ENCODE peak calls at places on chromosomes 13 and 19, in nine cellular contexts. S is heart left ventricle, V is stomach, X is A549, K is SK-N-SH, R is GM23338, E is mucosa of descending colon, J is upper lobe of left lung, L is aorta. N is an unnamed sample. For H3K4me1, the result is how much of the 10 kb centered on the place peaks cover.

GRCh38 chr13:84126671-84127171 is 244.4 kb upstream of the SLITRK1 start:
- DNase-seq in S (no peak), V (no peak), X (no peak), K (no peak), R (no peak), E (no peak), J (no peak), L (no peak), N (peak)

GRCh38 chr19:13015361-13016231 is 20.3 kb downstream of the NFIX start:
- DNase-seq in S (no peak), V (no peak), X (no peak), K (no peak), R (peak), E (no peak), J (no peak), L (no peak), N (no peak)

GRCh38 chr13:100789968-100790367 is 115.4 kb upstream of the TMTC4 start:
- DNase-seq in S (no peak), V (no peak), X (no peak), K (no peak), R (no peak), E (no peak), J (no peak), L (no peak), N (no peak)

GRCh38 chr19:13727798-13728197 is 36.5 kb upstream of the MRI1 start:
- DNase-seq in S (peak), V (no peak), X (no peak), K (no peak), R (no peak), E (no peak), J (no peak), L (no peak), N (no peak)

GRCh38 chr19:7109678-7110289 is 40.3 kb downstream of the ZNF557 start:
- DNase-seq in S (no peak), V (no peak), X (no peak), K (no peak), R (peak), E (no peak), J (no peak), L (no peak), N (no peak)

GRCh38 chr13:24680258-24680920 is at the start of gene ATP12A:
- DNase-seq in S (no peak), V (peak), X (no peak), K (peak), R (peak), E (no peak), J (peak), L (no peak), N (no peak)

GRCh38 chr19:6248856-6249255 is 30.9 kb downstream of the MLLT1 start:
- DNase-seq in S (no peak), V (no peak), X (no peak), K (no peak), R (no peak), E (no peak), J (no peak), L (no peak), N (no peak)

GRCh38 chr13:62357887-62358645 is 942.4 kb upstream of the PCDH20 start:
- DNase-seq in S (no peak), V (no peak), X (peak), K (no peak), R (peak), E (no peak), J (no peak), L (no peak), N (no peak)

GRCh38 chr13:46104868-46105267 is at the start of gene CPB2:
- DNase-seq in S (no peak), V (no peak), X (no peak), K (no peak), R (no peak), E (no peak), J (no peak), L (no peak), N (no peak)

GRCh38 chr13:51797664-51798488 is 6.1 kb downstream of the DHRS12 start:
- DNase-seq in S (no peak), V (peak), X (peak), K (peak), R (peak), E (no peak), J (peak), L (no peak), N (no peak)

GRCh38 chr19:6588508-6589345 is 2.2 kb downstream of the CD70 start:
- DNase-seq in S (no peak), V (no peak), X (no peak), K (no peak), R (peak), E (no peak), J (no peak), L (no peak), N (no peak)

GRCh38 chr19:4678881-4679379 is 8.8 kb upstream of the MYDGF start:
- DNase-seq in S (no peak), V (no peak), X (peak), K (peak), R (peak), E (no peak), J (no peak), L (no peak), N (no peak)

GRCh38 chr13:42548731-42549554 is 25.0 kb upstream of the TNFSF11 start:
- DNase-seq in S (no peak), V (peak), X (no peak), K (no peak), R (no peak), E (peak), J (peak), L (peak), N (no peak)

GRCh38 chr19:18663940-18664530 is 19.4 kb upstream of the CRTC1 start:
- DNase-seq in S (no peak), V (no peak), X (no peak), K (no peak), R (no peak), E (no peak), J (no peak), L (no peak), N (no peak)

GRCh38 chr19:17618281-17618903 is 62.9 kb downstream of the COLGALT1 start:
- DNase-seq in S (no peak), V (no peak), X (no peak), K (no peak), R (no peak), E (peak), J (no peak), L (no peak), N (no peak)

GRCh38 chr13:95083758-95084157 is 217.5 kb downstream of the ABCC4 start:
- DNase-seq in S (no peak), V (no peak), X (peak), K (no peak), R (no peak), E (no peak), J (no peak), L (no peak), N (no peak)

GRCh38 chr19:3135961-3136683 is at the start of gene GNA15:
- DNase-seq in S (no peak), V (peak), X (no peak), K (no peak), R (no peak), E (peak), J (peak), L (peak), N (peak)

GRCh38 chr19:8609210-8610040 is 1.1 kb downstream of the ADAMTS10 start:
- DNase-seq in S (peak), V (peak), X (peak), K (peak), R (peak), E (no peak), J (peak), L (peak), N (peak)

GRCh38 chr13:32316030-32316344 is 679 bp downstream of the BRCA2 start:
- DNase-seq in S (no peak), V (peak), X (no peak), K (no peak), R (no peak), E (no peak), J (no peak), L (no peak), N (no peak)

GRCh38 chr19:5851302-5851701 is at the start of gene FUT3:
- DNase-seq in S (no peak), V (peak), X (no peak), K (no peak), R (no peak), E (peak), J (peak), L (no peak), N (no peak)

GRCh38 chr13:75558130-75558840 is 8.7 kb downstream of the UCHL3 start:
- DNase-seq in S (no peak), V (no peak), X (no peak), K (peak), R (no peak), E (no peak), J (no peak), L (no peak), N (no peak)

GRCh38 chr19:44745386-44745831 is 3.1 kb upstream of the BCL3 start:
- DNase-seq in S (peak), V (peak), X (peak), K (no peak), R (peak), E (peak), J (peak), L (peak), N (peak)

GRCh38 chr13:44049546-44049945 is 169.8 kb downstream of the LACC1 start:
- DNase-seq in S (no peak), V (no peak), X (no peak), K (no peak), R (no peak), E (no peak), J (no peak), L (no peak), N (no peak)

GRCh38 chr19:16037424-16038195 is 38.7 kb upstream of the TPM4 start:
- DNase-seq in S (no peak), V (no peak), X (no peak), K (peak), R (no peak), E (peak), J (no peak), L (no peak), N (no peak)

DNA sequence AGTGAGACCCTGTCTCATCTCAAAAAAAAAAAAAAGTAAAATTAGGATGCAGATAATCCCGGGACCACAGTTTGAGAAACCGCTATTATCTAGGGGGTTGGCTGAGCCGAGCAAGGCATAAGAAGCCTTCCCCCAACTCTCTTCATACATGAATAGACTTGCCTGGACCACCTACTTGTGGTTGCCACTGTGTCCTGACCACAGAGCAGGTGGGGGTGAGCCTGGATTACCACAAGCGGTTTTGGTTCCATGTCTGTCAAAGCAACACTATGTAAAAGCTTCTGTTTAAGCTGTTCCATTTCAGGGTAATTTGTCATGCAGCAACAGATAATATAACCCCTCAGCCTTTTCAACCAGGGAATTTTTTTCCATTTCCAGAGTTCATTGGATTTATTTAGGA is 3.3 kb upstream of the NAPA start:
- DNase-seq in S (no peak), V (no peak), X (no peak), K (no peak), R (no peak), E (no peak), J (no peak), L (no peak), N (no peak)
- H3K4me1 ChIP-seq in S (under half), V (under half), X (under half), K (under half), R (under half), E (under half), J (under half), L (under half), N (under half)

GRCh38 chr19:46622118-46622446 is 2.8 kb downstream of the PTGIR start:
- DNase-seq in S (no peak), V (no peak), X (no peak), K (peak), R (no peak), E (no peak), J (no peak), L (peak), N (no peak)
- H3K4me1 ChIP-seq in S (under half), V (half or more), X (under half), K (half or more), R (under half), E (under half), J (under half), L (under half), N (under half)

DNA sequence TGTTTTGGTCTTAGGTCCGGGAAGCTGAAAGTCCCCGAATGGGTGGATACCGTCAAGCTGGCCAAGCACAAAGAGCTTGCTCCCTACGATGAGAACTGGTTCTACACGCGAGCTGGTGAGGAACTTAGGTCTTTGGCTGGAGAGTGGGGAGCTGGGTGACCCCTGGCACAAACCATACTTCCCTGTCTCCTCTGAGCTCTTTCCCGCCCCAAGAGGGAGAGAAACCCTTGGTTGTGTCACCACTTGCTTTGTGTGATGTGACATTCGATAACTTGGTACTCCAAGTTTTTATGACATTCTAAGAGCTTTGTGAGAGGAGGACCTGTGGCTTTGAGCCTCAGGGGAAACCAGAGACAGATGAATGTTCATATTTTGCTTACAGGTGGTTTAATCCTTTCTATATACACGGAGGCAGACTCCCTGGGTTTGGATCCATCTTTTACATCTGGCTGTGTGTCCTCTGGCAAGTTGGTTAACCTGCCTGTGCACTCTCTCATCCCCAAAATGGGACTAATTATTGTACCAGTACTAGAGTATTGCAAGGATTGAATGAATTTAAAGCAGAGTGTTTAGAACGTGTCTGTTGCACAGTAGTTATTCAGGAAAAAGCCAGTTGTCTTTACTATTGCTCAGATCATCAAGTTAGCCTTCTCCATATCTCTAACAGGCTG is 1.2 kb downstream of the RPS19 start:
- DNase-seq in S (no peak), V (no peak), X (no peak), K (no peak), R (no peak), E (no peak), J (no peak), L (no peak), N (peak)
- H3K4me1 ChIP-seq in S (under half), V (half or more), X (half or more), K (under half), R (under half), E (under half), J (under half), L (under half), N (under half)

GRCh38 chr19:1136201-1136600 is 32.4 kb downstream of the GPX4 start:
- DNase-seq in S (no peak), V (no peak), X (no peak), K (no peak), R (no peak), E (peak), J (no peak), L (no peak), N (no peak)
- H3K4me1 ChIP-seq in S (under half), V (under half), X (under half), K (under half), R (under half), E (under half), J (under half), L (under half), N (under half)

GRCh38 chr19:47510516-47511127 is 4.2 kb downstream of the NAPA start:
- DNase-seq in S (no peak), V (no peak), X (no peak), K (no peak), R (peak), E (no peak), J (no peak), L (no peak), N (no peak)
- H3K4me1 ChIP-seq in S (half or more), V (half or more), X (under half), K (under half), R (under half), E (under half), J (half or more), L (under half), N (half or more)

GRCh38 chr19:39843919-39844793 is 2.0 kb downstream of the FBL start:
- DNase-seq in S (no peak), V (no peak), X (peak), K (peak), R (peak), E (no peak), J (no peak), L (no peak), N (no peak)
- H3K4me1 ChIP-seq in S (under half), V (under half), X (under half), K (under half), R (under half), E (under half), J (under half), L (under half), N (under half)

GRCh38 chr13:48506092-48506701 is 26.7 kb downstream of the RCBTB2 start:
- DNase-seq in S (no peak), V (no peak), X (no peak), K (no peak), R (no peak), E (no peak), J (no peak), L (peak), N (no peak)
- H3K4me1 ChIP-seq in S (under half), V (under half), X (under half), K (under half), R (under half), E (under half), J (under half), L (under half), N (under half)

N was measured in kidney.